ENCODE peak calls at places on chromosomes 5 and 9, in six cellular contexts. L, Y, H, S, N and T are unnamed samples.

GRCh38 chr9:26723486-26723885 is 169.1 kb downstream of the CAAP1 start:
- DNase-seq in L (no peak), Y (peak), H (no peak), S (no peak), N (no peak), T (no peak)

GRCh38 chr9:136370687-136371530 is 2.6 kb downstream of the CARD9 start:
- DNase-seq in L (no peak), Y (no peak), H (no peak), S (no peak), N (no peak), T (no peak)

GRCh38 chr9:81318571-81318970 is 370.8 kb downstream of the TLE1 start:
- DNase-seq in L (no peak), Y (no peak), H (no peak), S (no peak), N (no peak), T (peak)

GRCh38 chr5:174231961-174232487 is 186.5 kb downstream of the NSG2 start:
- DNase-seq in L (no peak), Y (no peak), H (no peak), S (no peak), N (no peak), T (no peak)

GRCh38 chr9:63817622-63818518 is 1467.1 kb downstream of the FOXD4L5 start:
- DNase-seq in L (peak), Y (peak), H (peak), S (peak), N (peak), T (peak)

GRCh38 chr9:72262063-72262462 is 102.9 kb downstream of the ZFAND5 start:
- DNase-seq in L (no peak), Y (no peak), H (no peak), S (no peak), N (no peak), T (no peak)

GRCh38 chr5:120479066-120479465 is 15.0 kb downstream of the PRR16 start:
- DNase-seq in L (no peak), Y (no peak), H (no peak), S (no peak), N (no peak), T (no peak)

GRCh38 chr9:22142681-22143080 is 133.6 kb upstream of the CDKN2B start:
- DNase-seq in L (no peak), Y (no peak), H (no peak), S (no peak), N (no peak), T (peak)

GRCh38 chr9:89274838-89275237 is 36.2 kb upstream of the CKS2 start:
- DNase-seq in L (no peak), Y (no peak), H (no peak), S (no peak), N (no peak), T (no peak)

GRCh38 chr5:74342948-74343682 is 297.4 kb downstream of the ENC1 start:
- DNase-seq in L (no peak), Y (no peak), H (no peak), S (no peak), N (no peak), T (no peak)

GRCh38 chr9:36100532-36100931 is 36.0 kb upstream of the GLIPR2 start:
- DNase-seq in L (no peak), Y (no peak), H (no peak), S (no peak), N (no peak), T (no peak)

GRCh38 chr9:108869092-108869725 is 7.1 kb downstream of the ACTL7A start:
- DNase-seq in L (no peak), Y (no peak), H (no peak), S (no peak), N (no peak), T (no peak)

GRCh38 chr9:110978516-110978915 is 59.8 kb downstream of the LPAR1 start:
- DNase-seq in L (no peak), Y (no peak), H (no peak), S (no peak), N (no peak), T (no peak)

GRCh38 chr5:68229416-68229815 is 13.9 kb downstream of the PIK3R1 start:
- DNase-seq in L (no peak), Y (no peak), H (no peak), S (no peak), N (no peak), T (peak)

GRCh38 chr9:29214702-29215248 is 1641.5 kb upstream of the C9orf72 start:
- DNase-seq in L (no peak), Y (no peak), H (no peak), S (no peak), N (no peak), T (no peak)

GRCh38 chr5:39024005-39024404 is 50.2 kb downstream of the RICTOR start:
- DNase-seq in L (no peak), Y (no peak), H (no peak), S (no peak), N (no peak), T (no peak)

GRCh38 chr5:131281133-131281867 is 17.4 kb downstream of the CDC42SE2 start:
- DNase-seq in L (no peak), Y (no peak), H (no peak), S (no peak), N (no peak), T (no peak)

GRCh38 chr5:135657536-135658307 is 78.9 kb upstream of the CXCL14 start:
- DNase-seq in L (no peak), Y (no peak), H (no peak), S (no peak), N (no peak), T (no peak)

GRCh38 chr5:141359790-141360426 is at the start of gene PCDHGB2:
- DNase-seq in L (no peak), Y (no peak), H (no peak), S (peak), N (no peak), T (peak)

GRCh38 chr9:137430723-137431415 is 7.7 kb downstream of the NOXA1 start:
- DNase-seq in L (no peak), Y (peak), H (no peak), S (no peak), N (no peak), T (no peak)

GRCh38 chr9:5446451-5447236 is 3.7 kb upstream of the CD274 start:
- DNase-seq in L (no peak), Y (no peak), H (no peak), S (no peak), N (no peak), T (no peak)

GRCh38 chr5:154311362-154311761 is 120.8 kb downstream of the GALNT10 start:
- DNase-seq in L (no peak), Y (no peak), H (no peak), S (no peak), N (no peak), T (no peak)

GRCh38 chr5:162496080-162496808 is 428.7 kb downstream of the GABRG2 start:
- DNase-seq in L (no peak), Y (no peak), H (no peak), S (no peak), N (no peak), T (no peak)

GRCh38 chr5:1336106-1336561 is 8.8 kb downstream of the CLPTM1L start:
- DNase-seq in L (no peak), Y (no peak), H (no peak), S (no peak), N (no peak), T (no peak)
- TF ChIP-seq POLR2AphosphoS5 in L (no peak), Y (no peak), H (no peak), S (no peak), N (no peak), T (no peak)

GRCh38 chr5:157745041-157745456 is 1.5 kb downstream of the LSM11 start:
- DNase-seq in L (no peak), Y (no peak), H (peak), S (no peak), N (no peak), T (peak)

GRCh38 chr5:157747173-157747758 is 3.8 kb downstream of the LSM11 start:
- DNase-seq in L (no peak), Y (no peak), H (no peak), S (no peak), N (no peak), T (no peak)

GRCh38 chr5:157744055-157745011 is 821 bp downstream of the LSM11 start:
- DNase-seq in L (no peak), Y (peak), H (peak), S (peak), N (no peak), T (peak)

GRCh38 chr5:157740211-157740610 is 3.3 kb upstream of the LSM11 start:
- DNase-seq in L (no peak), Y (no peak), H (peak), S (peak), N (no peak), T (no peak)

GRCh38 chr5:157743163-157744054 is at the start of gene LSM11:
- DNase-seq in L (peak), Y (peak), H (peak), S (peak), N (peak), T (peak)
- TF ChIP-seq POLR2AphosphoS5 in L (peak), Y (no peak), H (peak), S (no peak), N (peak), T (peak)

GRCh38 chr9:33290247-33290993 is at the start of gene NFX1:
- DNase-seq in L (peak), Y (peak), H (peak), S (peak), N (peak), T (peak)
- TF ChIP-seq POLR2AphosphoS5 in L (peak), Y (peak), H (peak), S (peak), N (peak), T (peak)

GRCh38 chr5:93893050-93893449 is 151.7 kb upstream of the POU5F2 start:
- DNase-seq in L (no peak), Y (no peak), H (no peak), S (no peak), N (no peak), T (no peak)

GRCh38 chr5:93894471-93895354 is 153.3 kb upstream of the POU5F2 start:
- DNase-seq in L (no peak), Y (no peak), H (no peak), S (no peak), N (no peak), T (peak)

GRCh38 chr5:93890657-93891056 is 149.3 kb upstream of the POU5F2 start:
- DNase-seq in L (no peak), Y (no peak), H (no peak), S (no peak), N (no peak), T (peak)

GRCh38 chr5:93892481-93892880 is 151.1 kb upstream of the POU5F2 start:
- DNase-seq in L (no peak), Y (no peak), H (no peak), S (no peak), N (no peak), T (no peak)

DNA sequence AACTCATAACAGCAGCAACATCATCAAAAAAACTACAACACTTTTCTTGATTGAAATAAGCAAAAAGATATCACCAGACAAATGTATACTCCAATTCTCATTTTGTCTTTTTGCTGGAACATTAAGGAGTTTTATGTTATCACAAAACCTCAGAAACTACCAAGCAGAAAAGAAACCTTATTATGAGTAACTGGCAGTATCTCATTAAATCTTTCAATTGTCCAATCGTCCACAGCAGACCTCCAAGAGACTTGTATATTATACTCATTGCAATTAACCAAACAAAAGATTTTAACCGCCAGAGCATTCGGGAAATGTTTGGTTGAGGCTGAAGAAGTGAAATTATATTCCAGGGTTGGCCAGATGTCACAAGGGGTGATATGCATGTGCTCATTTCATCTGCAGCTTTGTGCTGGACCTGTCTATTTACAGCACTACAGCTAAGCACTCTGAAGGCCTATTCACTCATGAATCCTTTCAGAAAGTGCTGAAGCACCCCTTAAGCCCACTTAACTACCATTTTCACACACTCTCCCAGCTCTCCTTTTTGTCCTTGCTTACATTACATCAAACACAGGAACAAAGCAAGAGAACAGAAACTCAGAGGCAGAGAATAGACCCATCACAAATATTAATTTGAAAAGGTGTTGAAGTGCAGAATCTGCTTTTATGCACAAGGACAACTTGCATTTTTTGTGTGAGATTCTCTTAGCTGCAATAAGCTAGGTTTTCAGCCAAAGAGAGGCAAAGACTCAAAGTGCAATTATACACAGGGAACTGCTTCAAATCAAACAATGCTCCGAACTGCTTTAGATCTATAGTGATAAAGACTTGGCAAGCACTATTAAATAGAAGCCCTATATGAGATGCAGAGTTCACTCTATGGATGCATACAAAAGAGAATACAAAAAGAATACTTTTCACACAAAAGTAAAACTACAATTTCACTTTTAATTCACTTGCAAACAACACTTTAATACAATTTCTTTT is 150.4 kb upstream of the POU5F2 start:
- DNase-seq in L (no peak), Y (no peak), H (no peak), S (no peak), N (no peak), T (no peak)
- TF ChIP-seq POLR2AphosphoS5 in L (no peak), Y (no peak), H (no peak), S (no peak), N (no peak), T (no peak)

GRCh38 chr5:42798284-42799240 is 13.1 kb downstream of the SELENOP start:
- DNase-seq in L (no peak), Y (no peak), H (no peak), S (no peak), N (no peak), T (no peak)
- TF ChIP-seq POLR2AphosphoS5 in L (no peak), Y (no peak), H (no peak), S (no peak), N (no peak), T (no peak)

GRCh38 chr5:181118369-181118768 is 12.6 kb downstream of the OR2V1 start:
- DNase-seq in L (no peak), Y (no peak), H (no peak), S (no peak), N (peak), T (no peak)

GRCh38 chr5:181121675-181122561 is 9.1 kb downstream of the OR2V1 start:
- DNase-seq in L (no peak), Y (no peak), H (no peak), S (no peak), N (peak), T (peak)

GRCh38 chr5:181119105-181119504 is 11.9 kb downstream of the OR2V1 start:
- DNase-seq in L (no peak), Y (no peak), H (no peak), S (no peak), N (peak), T (no peak)

GRCh38 chr5:181120761-181121160 is 10.2 kb downstream of the OR2V1 start:
- DNase-seq in L (no peak), Y (no peak), H (no peak), S (no peak), N (no peak), T (no peak)

GRCh38 chr5:181120311-181120710 is 10.7 kb downstream of the OR2V1 start:
- DNase-seq in L (no peak), Y (no peak), H (no peak), S (no peak), N (no peak), T (no peak)
- TF ChIP-seq POLR2AphosphoS5 in L (no peak), Y (no peak), H (no peak), S (no peak), N (no peak), T (no peak)

GRCh38 chr5:123180178-123180577 is 91.1 kb downstream of the PRDM6 start:
- DNase-seq in L (no peak), Y (no peak), H (no peak), S (no peak), N (peak), T (no peak)

GRCh38 chr5:123180676-123181393 is 91.8 kb downstream of the PRDM6 start:
- DNase-seq in L (no peak), Y (no peak), H (no peak), S (no peak), N (no peak), T (no peak)

GRCh38 chr5:123176224-123176937 is 87.3 kb downstream of the PRDM6 start:
- DNase-seq in L (no peak), Y (no peak), H (no peak), S (no peak), N (no peak), T (no peak)

GRCh38 chr5:123176938-123177275 is 87.9 kb downstream of the PRDM6 start:
- DNase-seq in L (no peak), Y (no peak), H (no peak), S (no peak), N (no peak), T (no peak)

DNA sequence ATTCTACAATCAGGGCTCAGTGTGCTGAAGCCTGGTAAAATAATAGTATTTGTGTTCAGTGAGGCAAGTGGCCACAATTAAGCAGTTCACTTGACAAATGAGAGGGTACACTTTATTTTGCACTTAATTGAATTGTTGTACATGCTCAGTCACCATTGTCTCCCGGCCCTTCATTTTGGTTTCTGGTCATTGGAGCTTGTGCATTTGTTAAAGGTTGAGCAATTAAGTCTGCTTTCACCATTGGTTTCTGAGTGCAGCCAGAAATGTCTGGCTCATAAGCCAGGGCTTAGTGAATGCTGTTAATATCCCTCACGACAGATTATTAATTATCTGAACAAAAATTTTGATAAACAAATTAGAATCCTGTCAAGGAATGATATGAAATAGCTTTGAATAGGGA is 89.7 kb downstream of the PRDM6 start:
- DNase-seq in L (no peak), Y (no peak), H (no peak), S (no peak), N (no peak), T (no peak)
- TF ChIP-seq POLR2AphosphoS5 in L (no peak), Y (no peak), H (no peak), S (no peak), N (no peak), T (no peak)